ENCODE peak calls at places on chromosomes 11 and 22, in seven cellular contexts. E is lower leg skin, F is heart right ventricle, D is lower lobe of right lung, J is mucosa of descending colon, P is A673, Q is AG04450. I is an unnamed sample.

GRCh38 chr22:20998411-20999336 is 3.2 kb downstream of the THAP7 start:
- DNase-seq in D (no peak), P (no peak), F (no peak), E (no peak), J (no peak), Q (no peak), I (no peak)

GRCh38 chr11:58650496-58650895 is 28.0 kb downstream of the CNTF start:
- DNase-seq in Q (no peak), F (no peak), E (no peak), J (no peak), D (no peak), P (no peak), I (no peak)

GRCh38 chr11:112922606-112923005 is 38.6 kb upstream of the NCAM1 start:
- DNase-seq in D (no peak), J (no peak), Q (no peak), P (no peak), F (no peak), E (no peak), I (no peak)

GRCh38 chr22:34976474-34976873 is 89.5 kb upstream of the ISX start:
- DNase-seq in J (no peak), E (no peak), F (no peak), Q (no peak), P (no peak), D (no peak), I (no peak)

GRCh38 chr11:48006301-48006992 is 26.1 kb downstream of the PTPRJ start:
- DNase-seq in J (no peak), P (no peak), F (no peak), E (no peak), D (no peak), Q (no peak), I (no peak)

GRCh38 chr11:75305993-75306392 is 45.5 kb downstream of the ARRB1 start:
- DNase-seq in P (no peak), E (no peak), Q (no peak), J (no peak), F (no peak), D (no peak), I (no peak)

GRCh38 chr11:46247664-46248063 is 29.8 kb upstream of the CREB3L1 start:
- DNase-seq in D (no peak), Q (no peak), F (no peak), J (peak; percentile 57), E (no peak), P (peak; percentile 80), I (no peak)

GRCh38 chr22:19825016-19825339 is 29.7 kb downstream of the GNB1L start:
- DNase-seq in Q (no peak), D (no peak), F (no peak), P (no peak), E (no peak), J (no peak), I (no peak)

GRCh38 chr11:96151501-96151900 is 191.5 kb downstream of the MAML2 start:
- DNase-seq in F (no peak), D (no peak), J (no peak), E (no peak), Q (no peak), P (no peak), I (no peak)

GRCh38 chr22:49240472-49240871 is 587.2 kb downstream of the BRD1 start:
- DNase-seq in J (no peak), E (no peak), F (no peak), P (no peak), D (no peak), Q (no peak), I (no peak)

GRCh38 chr22:22380098-22381030 is 128.2 kb downstream of the ZNF280B start:
- DNase-seq in F (no peak), E (no peak), Q (no peak), P (peak; percentile 12), D (no peak), J (no peak), I (no peak)

GRCh38 chr11:748007-748359 is 719 bp downstream of the TALDO1 start:
- DNase-seq in D (peak; percentile 60), P (no peak), F (no peak), E (no peak), Q (no peak), J (peak; percentile 42), I (no peak)

GRCh38 chr22:25054943-25055511 is 102.5 kb downstream of the KIAA1671 start:
- DNase-seq in E (peak; percentile 53), P (no peak), D (no peak), Q (no peak), J (no peak), F (no peak), I (no peak)

GRCh38 chr22:27240298-27240885 is 561.2 kb downstream of the MN1 start:
- DNase-seq in F (no peak), J (no peak), P (no peak), E (no peak), Q (no peak), D (no peak), I (peak; percentile 64)

GRCh38 chr11:72294566-72295395 is 50.8 kb upstream of the PHOX2A start:
- DNase-seq in P (no peak), F (no peak), E (no peak), D (no peak), J (no peak), Q (no peak), I (no peak)

GRCh38 chr22:45680932-45681700 is 9.5 kb downstream of the ATXN10 start:
- DNase-seq in E (no peak), Q (peak; percentile 59), F (no peak), J (no peak), P (no peak), D (no peak), I (no peak)

GRCh38 chr22:20203142-20204099 is 52.6 kb upstream of the CCDC188 start:
- DNase-seq in F (peak; percentile 31), Q (no peak), E (no peak), J (no peak), D (peak; percentile 64), P (no peak), I (no peak)

GRCh38 chr11:77411238-77411637 is 62.7 kb downstream of the PAK1 start:
- DNase-seq in F (peak; percentile 27), E (peak; percentile 26), Q (no peak), P (peak; percentile 37), J (peak; percentile 59), D (peak; percentile 64), I (no peak)

GRCh38 chr11:102061276-102061675 is 14.0 kb downstream of the CFAP300 start:
- DNase-seq in E (no peak), J (no peak), P (peak; percentile 55), F (no peak), Q (no peak), D (no peak), I (no peak)
- TF ChIP-seq CTCF in E (no peak), J (no peak), P (peak; percentile 74), F (no peak), Q (peak; percentile 60), D (peak; percentile 32), I (peak; percentile 39)

DNA sequence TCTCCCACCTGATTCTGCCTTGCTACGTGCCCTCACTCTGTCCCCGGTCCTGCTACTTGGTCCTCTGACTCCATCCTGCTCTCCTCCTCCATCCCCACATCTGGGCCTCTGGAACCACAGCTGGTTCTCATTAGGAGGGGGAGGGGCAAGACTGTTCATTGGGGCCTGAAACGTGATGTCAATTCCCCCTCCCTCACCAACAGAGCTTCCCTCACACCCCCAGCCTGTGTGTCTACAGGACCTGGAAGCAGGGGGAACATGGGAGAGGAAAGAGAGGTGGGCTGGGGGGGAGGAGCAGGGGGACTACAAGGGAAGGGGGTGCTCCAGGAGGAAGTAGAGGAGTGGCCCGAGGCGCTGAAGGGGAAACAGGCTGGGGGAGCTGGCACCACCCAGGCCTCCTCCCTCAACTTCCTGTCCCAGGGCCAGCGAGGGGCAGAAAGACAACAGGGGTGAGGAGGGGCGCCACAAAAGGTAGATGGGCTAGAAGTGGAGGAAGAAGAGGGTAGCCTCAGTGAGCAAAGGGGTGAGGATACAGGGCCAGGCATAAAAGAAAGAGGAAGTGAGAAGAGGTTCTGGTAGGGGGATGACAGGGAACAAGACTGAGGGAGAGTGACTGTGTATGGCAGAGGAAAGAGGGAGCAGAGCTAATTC is 8.9 kb downstream of the DCHS1 start:
- DNase-seq in Q (no peak), P (peak; percentile 51), E (no peak), J (peak; percentile 45), F (peak; percentile 47), D (no peak), I (no peak)
- H3K4me3 ChIP-seq in Q (peak overlapping the region; percentile 18), P (no peak overlapping the region), E (no peak overlapping the region), J (no peak overlapping the region), F (peak overlapping the region; percentile 7), D (no peak overlapping the region), I (no peak overlapping the region)

DNA sequence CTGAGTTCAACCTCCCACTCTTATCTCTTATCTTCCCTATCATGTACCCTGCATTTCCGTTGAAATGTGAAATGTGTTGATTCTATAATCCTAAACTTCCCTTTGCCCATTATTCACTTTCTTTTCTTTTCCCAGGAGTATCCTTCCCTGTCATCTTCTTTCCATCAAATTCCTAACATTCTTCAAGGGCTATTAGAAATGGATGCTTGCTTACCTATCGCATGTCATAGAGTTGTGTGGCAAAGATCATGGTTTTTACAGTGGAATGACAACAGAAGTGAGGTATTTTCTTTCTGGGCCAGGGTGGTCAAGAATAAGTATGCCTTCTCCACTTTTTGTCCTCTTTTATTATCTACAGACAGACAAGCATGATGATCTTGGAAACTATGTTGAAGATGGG is 124.4 kb upstream of the SLC5A12 start:
- DNase-seq in Q (no peak), F (no peak), P (no peak), E (no peak), J (no peak), D (no peak), I (no peak)
- TF ChIP-seq CTCF in Q (no peak), F (no peak), P (no peak), E (no peak), J (no peak), D (no peak), I (no peak)

GRCh38 chr11:67422894-67423293 is 5.4 kb upstream of the RPS6KB2 start:
- DNase-seq in Q (no peak), F (no peak), E (no peak), P (no peak), J (no peak), D (no peak), I (no peak)

GRCh38 chr11:67419330-67420049 is 4.0 kb downstream of the CARNS1 start:
- DNase-seq in J (no peak), F (no peak), Q (no peak), D (no peak), P (no peak), E (no peak), I (no peak)

GRCh38 chr11:67421421-67422031 is 6.0 kb downstream of the CARNS1 start:
- DNase-seq in E (no peak), F (no peak), Q (no peak), J (no peak), D (no peak), P (no peak), I (no peak)

GRCh38 chr11:67420147-67420645 is 4.7 kb downstream of the CARNS1 start:
- DNase-seq in E (no peak), Q (no peak), F (no peak), D (no peak), P (no peak), J (no peak), I (no peak)

GRCh38 chr11:67420646-67421420 is 5.4 kb downstream of the CARNS1 start:
- DNase-seq in E (peak; percentile 95), J (peak; percentile 100), Q (peak; percentile 47), P (peak; percentile 96), D (peak; percentile 98), F (peak; percentile 98), I (peak; percentile 46)
- H3K4me3 ChIP-seq in E (peak overlapping the region; percentile 50), J (peak overlapping the region; percentile 34), Q (peak overlapping the region; percentile 55), P (peak overlapping the region; percentile 51), D (peak overlapping the region; percentile 66), F (peak overlapping the region; percentile 59), I (peak overlapping the region; percentile 10)

I was measured in retinal pigment epithelial cell.